ENCODE peak calls at places on chromosome 3, in ten cellular contexts. W, Z, T, U, N, K, G, L, J and P are unnamed samples.

GRCh38 chr3:113912551-113913246 is 35.1 kb upstream of the ZDHHC23 start:
- DNase-seq in N (no peak), U (no peak), W (peak), L (peak), Z (no peak), G (peak), K (peak), J (peak), T (peak), P (peak)

GRCh38 chr3:102151935-102152334 is 282.9 kb upstream of the ZPLD1 start:
- DNase-seq in G (no peak), T (no peak), J (no peak), U (no peak), L (no peak), Z (no peak), W (no peak), N (no peak), K (no peak), P (no peak)

GRCh38 chr3:50122661-50123391 is 32.3 kb upstream of the SEMA3F start:
- DNase-seq in L (no peak), G (no peak), T (no peak), J (no peak), N (no peak), W (no peak), Z (peak), U (peak), K (no peak), P (no peak)

GRCh38 chr3:38084019-38084968 is 45.3 kb downstream of the DLEC1 start:
- DNase-seq in Z (no peak), G (peak), T (no peak), K (no peak), L (no peak), U (no peak), J (no peak), N (no peak), W (no peak), P (peak)

GRCh38 chr3:194272221-194272620 is 78.9 kb downstream of the CPN2 start:
- DNase-seq in L (no peak), G (no peak), W (no peak), Z (peak), J (no peak), N (no peak), T (no peak), K (no peak), U (no peak), P (no peak)

GRCh38 chr3:53044371-53045106 is 1.3 kb downstream of the SFMBT1 start:
- DNase-seq in Z (peak), N (no peak), L (peak), J (no peak), T (peak), W (no peak), K (peak), G (peak), U (peak), P (peak)

GRCh38 chr3:10178892-10179291 is 14.2 kb downstream of the IRAK2 start:
- DNase-seq in L (no peak), T (no peak), G (no peak), Z (no peak), J (no peak), U (no peak), K (no peak), W (no peak), N (no peak), P (no peak)

GRCh38 chr3:151282921-151283320 is 4.6 kb upstream of the P2RY14 start:
- DNase-seq in W (no peak), J (peak), Z (no peak), T (no peak), K (no peak), U (no peak), L (peak), N (no peak), G (peak), P (peak)

GRCh38 chr3:117133066-117133465 is 423.5 kb downstream of the TUSC7 start:
- DNase-seq in J (no peak), W (no peak), U (no peak), T (no peak), N (no peak), L (no peak), Z (no peak), K (no peak), G (no peak), P (no peak)

GRCh38 chr3:129936757-129937156 is 37.8 kb upstream of the TRH start:
- DNase-seq in L (peak), T (peak), U (no peak), W (peak), Z (no peak), N (no peak), K (no peak), J (no peak), G (peak), P (peak)

GRCh38 chr3:10887015-10887414 is 71.0 kb downstream of the SLC6A11 start:
- DNase-seq in Z (no peak), W (no peak), J (no peak), L (no peak), U (no peak), T (no peak), K (no peak), G (no peak), N (no peak), P (no peak)

GRCh38 chr3:55089211-55089610 is 161.4 kb upstream of the LRTM1 start:
- DNase-seq in K (no peak), T (no peak), N (no peak), W (no peak), J (no peak), G (peak), L (no peak), Z (no peak), U (no peak), P (peak)

GRCh38 chr3:10334461-10334860 is 13.5 kb upstream of the SEC13 start:
- DNase-seq in U (no peak), W (no peak), G (peak), L (no peak), K (no peak), J (no peak), N (no peak), Z (no peak), T (no peak), P (peak)

GRCh38 chr3:50587806-50588758 is 18.8 kb downstream of the HEMK1 start:
- DNase-seq in W (no peak), Z (no peak), T (no peak), N (no peak), L (no peak), G (no peak), J (no peak), U (no peak), K (no peak), P (no peak)

GRCh38 chr3:7421065-7421464 is 560.1 kb downstream of the GRM7 start:
- DNase-seq in L (no peak), G (no peak), J (no peak), Z (no peak), W (no peak), K (no peak), N (no peak), U (no peak), T (no peak), P (no peak)

GRCh38 chr3:151581046-151581445 is 120.2 kb upstream of the IGSF10 start:
- DNase-seq in W (no peak), N (no peak), J (no peak), G (peak), T (no peak), Z (no peak), U (no peak), L (no peak), K (no peak), P (no peak)

GRCh38 chr3:4313606-4314308 is 10.6 kb downstream of the SETMAR start:
- DNase-seq in U (no peak), L (no peak), T (no peak), W (no peak), K (no peak), J (no peak), G (no peak), Z (no peak), N (no peak), P (no peak)

GRCh38 chr3:4709336-4709735 is 216.2 kb downstream of the ITPR1 start:
- DNase-seq in U (no peak), G (peak), K (no peak), N (no peak), T (no peak), Z (no peak), L (no peak), J (no peak), W (no peak), P (peak)

GRCh38 chr3:175187586-175187985 is 328.5 kb downstream of the NAALADL2 start:
- DNase-seq in L (no peak), K (no peak), T (no peak), W (no peak), J (no peak), Z (no peak), U (no peak), N (no peak), G (peak), P (no peak)

GRCh38 chr3:128307781-128308469 is 154.6 kb downstream of the EEFSEC start:
- DNase-seq in Z (no peak), G (no peak), W (no peak), K (no peak), J (no peak), U (no peak), L (no peak), T (no peak), N (no peak), P (no peak)

GRCh38 chr3:170324962-170325361 is 32.6 kb upstream of the SKIL start:
- DNase-seq in L (no peak), G (no peak), Z (no peak), U (no peak), K (no peak), W (no peak), J (no peak), T (no peak), N (no peak), P (no peak)

GRCh38 chr3:127790580-127791183 is 31.6 kb downstream of the MGLL start:
- DNase-seq in W (no peak), N (no peak), Z (no peak), T (no peak), K (no peak), G (no peak), L (no peak), J (no peak), U (peak), P (no peak)

GRCh38 chr3:171965088-171965712 is 74.2 kb upstream of the FNDC3B start:
- DNase-seq in U (no peak), Z (no peak), G (no peak), T (no peak), N (no peak), K (no peak), J (no peak), L (no peak), W (no peak), P (no peak)

GRCh38 chr3:108333951-108334350 is 37.6 kb downstream of the HHLA2 start:
- DNase-seq in J (no peak), U (no peak), N (no peak), W (no peak), K (no peak), Z (no peak), T (no peak), L (no peak), G (no peak), P (no peak)

GRCh38 chr3:132504375-132504921 is 87.1 kb downstream of the DNAJC13 start:
- DNase-seq in G (no peak), L (no peak), J (no peak), K (no peak), N (no peak), W (no peak), U (no peak), Z (no peak), T (no peak), P (no peak)

GRCh38 chr3:190517696-190518095 is 3.8 kb downstream of the IL1RAP start:
- DNase-seq in K (no peak), T (no peak), U (no peak), G (peak), Z (no peak), N (no peak), L (no peak), J (no peak), W (no peak), P (peak)

GRCh38 chr3:69866988-69867720 is 127.9 kb downstream of the MITF start:
- DNase-seq in K (peak), T (no peak), J (no peak), Z (no peak), N (no peak), W (no peak), L (no peak), G (peak), U (no peak), P (peak)

GRCh38 chr3:356947-357346 is 160.4 kb downstream of the CHL1 start:
- DNase-seq in J (peak), N (no peak), G (no peak), T (no peak), K (peak), L (no peak), W (no peak), U (peak), Z (no peak), P (no peak)

GRCh38 chr3:156674911-156675743 is 737 bp downstream of the TIPARP start:
- DNase-seq in J (no peak), T (peak), W (peak), U (peak), N (peak), K (no peak), L (peak), G (no peak), Z (peak), P (peak)

GRCh38 chr3:42179110-42179725 is 86.8 kb downstream of the CCK start:
- DNase-seq in L (no peak), N (no peak), K (peak), W (no peak), U (no peak), Z (no peak), G (peak), T (no peak), J (no peak), P (peak)

DNA sequence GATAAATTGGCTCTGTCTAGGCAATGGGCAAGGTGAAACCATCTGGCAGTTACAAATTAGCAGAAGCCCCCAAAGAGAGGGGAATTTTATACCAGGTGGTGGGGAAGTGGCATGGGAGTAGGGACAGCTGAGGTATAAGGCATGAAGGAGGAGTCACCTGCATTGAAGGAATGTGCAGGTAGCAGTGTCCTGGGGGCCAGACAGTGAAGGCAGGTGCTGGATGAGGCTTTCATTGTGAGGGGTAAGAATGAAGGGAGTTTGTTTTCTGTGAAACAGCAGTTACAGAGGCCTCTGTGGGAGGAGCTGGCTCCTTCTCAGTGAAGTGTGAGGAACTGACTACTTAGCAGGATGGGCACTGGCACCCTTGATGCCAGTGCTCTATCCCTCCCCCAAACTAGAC is 19.1 kb upstream of the PXYLP1 start:
- DNase-seq in K (no peak), Z (no peak), G (no peak), L (no peak), J (no peak), U (no peak), N (no peak), W (no peak), T (no peak), P (no peak)
- H3K4me3 ChIP-seq in K (no peak), Z (no peak), G (no peak), L (no peak), J (no peak), U (no peak), N (no peak), W (no peak), T (no peak), P (no peak)

GRCh38 chr3:88311826-88312225 is 162.1 kb downstream of the C3orf38 start:
- DNase-seq in U (no peak), T (no peak), W (no peak), N (no peak), J (no peak), L (peak), K (no peak), Z (no peak), G (no peak), P (no peak)
- TF ChIP-seq CTCF in U (no peak), T (no peak), W (no peak), N (no peak), J (no peak), L (no peak), K (no peak), Z (no peak), G (no peak), P (no peak)

GRCh38 chr3:58463942-58464271 is 28.0 kb upstream of the KCTD6 start:
- DNase-seq in L (no peak), T (no peak), W (no peak), J (no peak), Z (no peak), U (no peak), K (no peak), N (no peak), G (no peak), P (no peak)
- H3K4me3 ChIP-seq in L (no peak), T (peak), W (no peak), J (no peak), Z (peak), U (no peak), K (peak), N (no peak), G (no peak), P (no peak)

DNA sequence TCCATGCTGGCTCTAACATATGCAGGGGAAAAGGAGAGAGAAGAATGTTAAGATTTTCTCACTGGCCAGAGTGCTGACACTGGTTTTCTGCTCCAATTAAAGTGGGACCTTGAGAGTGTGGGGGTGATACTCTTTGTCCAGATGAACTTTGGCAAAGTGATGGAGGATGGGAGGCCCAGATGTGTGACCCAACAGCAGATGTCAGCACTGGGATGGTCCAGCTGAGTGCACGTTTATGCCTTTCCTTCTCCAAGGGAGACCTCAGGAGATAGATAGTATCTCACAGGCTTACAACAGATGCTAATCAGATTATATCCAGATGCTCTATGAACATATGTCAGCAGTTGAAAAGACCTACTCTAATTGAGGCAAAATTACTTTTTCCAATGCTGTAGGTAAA is 50.1 kb upstream of the PSMD6 start:
- DNase-seq in U (no peak), T (no peak), N (no peak), G (peak), Z (no peak), K (no peak), L (no peak), J (no peak), W (no peak), P (no peak)
- TF ChIP-seq CTCF in U (no peak), T (no peak), N (no peak), G (peak), Z (no peak), K (peak), L (no peak), J (peak), W (no peak), P (no peak)

GRCh38 chr3:138938056-138938876 is 8.7 kb downstream of the FOXL2 start:
- DNase-seq in W (no peak), N (peak), J (no peak), U (no peak), G (no peak), L (no peak), T (no peak), Z (no peak), K (no peak), P (no peak)
- H3K4me3 ChIP-seq in W (no peak), N (peak), J (no peak), U (no peak), G (no peak), L (no peak), T (peak), Z (no peak), K (no peak), P (no peak)